ENCODE peak calls at places on chromosomes 16 and 17, in four cellular contexts. Y is AG09319, I is WTC11, M is foreskin fibroblast. D is an unnamed sample.

GRCh38 chr16:77434365-77435239 is at the start of gene ADAMTS18:
- DNase-seq in I (peak), Y (no peak), M (no peak), D (no peak)

GRCh38 chr17:65088621-65089385 is 32.3 kb upstream of the GNA13 start:
- DNase-seq in I (no peak), M (no peak), Y (no peak), D (no peak)

GRCh38 chr17:50679008-50679544 is 28.6 kb downstream of the ANKRD40 start:
- DNase-seq in M (no peak), I (no peak), Y (no peak), D (no peak)

GRCh38 chr16:84053237-84053636 is 10.6 kb upstream of the SLC38A8 start:
- DNase-seq in M (no peak), I (no peak), Y (no peak), D (no peak)

GRCh38 chr16:57690782-57691471 is 3.7 kb upstream of the DRC7 start:
- DNase-seq in Y (no peak), M (no peak), I (no peak), D (no peak)

GRCh38 chr16:89720520-89720858 is 209 bp downstream of the VPS9D1 start:
- DNase-seq in I (peak), M (no peak), Y (no peak), D (no peak)

GRCh38 chr16:86529160-86529559 is 18.8 kb downstream of the FOXF1 start:
- DNase-seq in M (peak), I (no peak), Y (no peak), D (no peak)

GRCh38 chr17:38459556-38459955 is 31.3 kb downstream of the ARHGAP23 start:
- DNase-seq in M (no peak), I (no peak), Y (no peak), D (no peak)

GRCh38 chr17:6811520-6811919 is 20.0 kb downstream of the TEKT1 start:
- DNase-seq in Y (no peak), M (no peak), I (no peak), D (no peak)
- TF ChIP-seq CTCF in Y (no peak), M (no peak), I (no peak), D (no peak)

GRCh38 chr16:5025171-5025632 is 8.5 kb downstream of the NAGPA start:
- DNase-seq in I (peak), M (no peak), Y (no peak), D (peak)
- TF ChIP-seq CTCF in I (peak), M (peak), Y (peak), D (no peak)

GRCh38 chr17:35141681-35142466 is at the start of gene NLE1:
- DNase-seq in Y (peak), M (peak), I (peak), D (peak)
- TF ChIP-seq CTCF in Y (peak), M (peak), I (peak), D (peak)

GRCh38 chr16:49592507-49593422 is 219.2 kb downstream of the C16orf78 start:
- DNase-seq in M (peak), Y (no peak), I (peak), D (peak)
- TF ChIP-seq CTCF in M (peak), Y (peak), I (peak), D (peak)

GRCh38 chr17:1379208-1379929 is 20.7 kb downstream of the YWHAE start:
- DNase-seq in I (no peak), Y (no peak), M (no peak), D (no peak)

GRCh38 chr17:1386265-1386664 is 13.8 kb downstream of the YWHAE start:
- DNase-seq in M (no peak), I (no peak), Y (no peak), D (no peak)

GRCh38 chr17:1379930-1380313 is 20.1 kb downstream of the YWHAE start:
- DNase-seq in I (no peak), Y (no peak), M (no peak), D (no peak)

GRCh38 chr17:1390422-1391367 is 9.3 kb downstream of the YWHAE start:
- DNase-seq in I (no peak), Y (no peak), M (no peak), D (no peak)

DNA sequence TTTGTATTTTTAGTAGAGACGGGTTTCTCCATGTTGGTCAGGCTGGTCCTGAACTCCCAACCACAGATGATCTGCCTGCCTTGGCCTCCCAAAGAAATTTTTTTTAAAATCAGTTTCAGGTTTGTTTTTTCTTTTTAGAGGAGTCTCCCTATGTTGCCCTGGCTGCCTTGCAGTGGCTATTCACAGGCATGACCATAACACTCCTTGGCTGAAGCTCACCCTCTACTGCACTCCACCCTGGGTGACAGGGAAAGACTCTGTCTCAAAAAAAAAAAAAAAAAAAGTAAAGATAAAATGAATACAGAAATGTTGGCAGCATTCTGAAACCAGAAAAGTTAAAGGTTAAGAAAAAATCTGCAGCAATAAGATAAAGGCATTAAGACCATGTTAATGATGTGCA is 15.1 kb downstream of the YWHAE start:
- DNase-seq in Y (no peak), I (no peak), M (no peak), D (no peak)
- TF ChIP-seq CTCF in Y (no peak), I (no peak), M (no peak), D (no peak)